ENCODE peak calls at places on chromosomes 2 and 18, in seven cellular contexts. One of them, this sample, is unnamed.

GRCh38 chr2:166335284-166335683 is 40.5 kb downstream of the SCN9A start:
- DNase-seq in nucleus accumbens: no peak
- DNase-seq in A549: no peak
- DNase-seq in GM20000: no peak
- DNase-seq in mammary epithelial cell: no peak
- DNase-seq in fibroblast of mammary gland: no peak
- DNase-seq in stimulated activated naive B cell treated with anti-CD40 and anti-IgM and Interleukin-4, amounts not matched to agents 10 μg/mL and 1 μg/mL and 100 μg/mL, for 72 hours: no peak
- DNase-seq in this sample: no peak

GRCh38 chr2:121740973-121741372 is 4.3 kb upstream of the NIFK start:
- DNase-seq in mammary epithelial cell: no peak
- DNase-seq in GM20000: no peak
- DNase-seq in stimulated activated naive B cell treated with anti-CD40 and anti-IgM and Interleukin-4, amounts not matched to agents 10 μg/mL and 1 μg/mL and 100 μg/mL, for 72 hours: no peak
- DNase-seq in nucleus accumbens: no peak
- DNase-seq in fibroblast of mammary gland: no peak
- DNase-seq in A549: no peak
- DNase-seq in this sample: no peak

GRCh38 chr2:128455710-128456050 is 137.0 kb upstream of the HS6ST1 start:
- DNase-seq in A549: no peak
- DNase-seq in fibroblast of mammary gland: no peak
- DNase-seq in stimulated activated naive B cell treated with anti-CD40 and anti-IgM and Interleukin-4, amounts not matched to agents 10 μg/mL and 1 μg/mL and 100 μg/mL, for 72 hours: no peak
- DNase-seq in GM20000: no peak
- DNase-seq in nucleus accumbens: no peak
- DNase-seq in mammary epithelial cell: no peak
- DNase-seq in this sample: no peak

GRCh38 chr18:69845588-69846506 is 101.8 kb downstream of the CD226 start:
- DNase-seq in mammary epithelial cell: no peak
- DNase-seq in nucleus accumbens: no peak
- DNase-seq in GM20000: no peak
- DNase-seq in A549: no peak
- DNase-seq in stimulated activated naive B cell treated with anti-CD40 and anti-IgM and Interleukin-4, amounts not matched to agents 10 μg/mL and 1 μg/mL and 100 μg/mL, for 72 hours: no peak
- DNase-seq in fibroblast of mammary gland: no peak
- DNase-seq in this sample: no peak

GRCh38 chr2:173831312-173832229 is 133.6 kb downstream of the SP3 start:
- DNase-seq in fibroblast of mammary gland: peak
- DNase-seq in nucleus accumbens: no peak
- DNase-seq in GM20000: no peak
- DNase-seq in A549: no peak
- DNase-seq in stimulated activated naive B cell treated with anti-CD40 and anti-IgM and Interleukin-4, amounts not matched to agents 10 μg/mL and 1 μg/mL and 100 μg/mL, for 72 hours: no peak
- DNase-seq in mammary epithelial cell: no peak
- DNase-seq in this sample: no peak

GRCh38 chr18:61402761-61403160 is 69.5 kb downstream of the CDH20 start:
- DNase-seq in mammary epithelial cell: no peak
- DNase-seq in A549: no peak
- DNase-seq in nucleus accumbens: no peak
- DNase-seq in stimulated activated naive B cell treated with anti-CD40 and anti-IgM and Interleukin-4, amounts not matched to agents 10 μg/mL and 1 μg/mL and 100 μg/mL, for 72 hours: no peak
- DNase-seq in fibroblast of mammary gland: no peak
- DNase-seq in GM20000: no peak
- DNase-seq in this sample: no peak

GRCh38 chr2:128664499-128664971 is 345.9 kb upstream of the HS6ST1 start:
- DNase-seq in nucleus accumbens: no peak
- DNase-seq in A549: no peak
- DNase-seq in fibroblast of mammary gland: no peak
- DNase-seq in mammary epithelial cell: no peak
- DNase-seq in stimulated activated naive B cell treated with anti-CD40 and anti-IgM and Interleukin-4, amounts not matched to agents 10 μg/mL and 1 μg/mL and 100 μg/mL, for 72 hours: no peak
- DNase-seq in GM20000: no peak
- DNase-seq in this sample: no peak

GRCh38 chr18:10032331-10032979 is 118.6 kb downstream of the VAPA start:
- DNase-seq in stimulated activated naive B cell treated with anti-CD40 and anti-IgM and Interleukin-4, amounts not matched to agents 10 μg/mL and 1 μg/mL and 100 μg/mL, for 72 hours: peak
- DNase-seq in A549: no peak
- DNase-seq in mammary epithelial cell: no peak
- DNase-seq in fibroblast of mammary gland: no peak
- DNase-seq in GM20000: peak
- DNase-seq in nucleus accumbens: no peak
- DNase-seq in this sample: peak

GRCh38 chr18:59419386-59419785 is 60.3 kb upstream of the LMAN1 start:
- DNase-seq in nucleus accumbens: no peak
- DNase-seq in stimulated activated naive B cell treated with anti-CD40 and anti-IgM and Interleukin-4, amounts not matched to agents 10 μg/mL and 1 μg/mL and 100 μg/mL, for 72 hours: no peak
- DNase-seq in GM20000: no peak
- DNase-seq in mammary epithelial cell: no peak
- DNase-seq in A549: no peak
- DNase-seq in fibroblast of mammary gland: peak
- DNase-seq in this sample: no peak

GRCh38 chr2:176638167-176639015 is 369.1 kb downstream of the MTX2 start:
- DNase-seq in A549: peak
- DNase-seq in stimulated activated naive B cell treated with anti-CD40 and anti-IgM and Interleukin-4, amounts not matched to agents 10 μg/mL and 1 μg/mL and 100 μg/mL, for 72 hours: peak
- DNase-seq in fibroblast of mammary gland: peak
- DNase-seq in nucleus accumbens: peak
- DNase-seq in GM20000: peak
- DNase-seq in mammary epithelial cell: peak
- DNase-seq in this sample: peak

GRCh38 chr2:234098675-234099195 is 48.2 kb downstream of the SPP2 start:
- DNase-seq in GM20000: no peak
- DNase-seq in stimulated activated naive B cell treated with anti-CD40 and anti-IgM and Interleukin-4, amounts not matched to agents 10 μg/mL and 1 μg/mL and 100 μg/mL, for 72 hours: peak
- DNase-seq in A549: no peak
- DNase-seq in nucleus accumbens: no peak
- DNase-seq in fibroblast of mammary gland: no peak
- DNase-seq in mammary epithelial cell: no peak
- DNase-seq in this sample: no peak

GRCh38 chr2:191631754-191632153 is 46.2 kb upstream of the NABP1 start:
- DNase-seq in A549: no peak
- DNase-seq in fibroblast of mammary gland: peak
- DNase-seq in nucleus accumbens: no peak
- DNase-seq in stimulated activated naive B cell treated with anti-CD40 and anti-IgM and Interleukin-4, amounts not matched to agents 10 μg/mL and 1 μg/mL and 100 μg/mL, for 72 hours: no peak
- DNase-seq in GM20000: no peak
- DNase-seq in mammary epithelial cell: peak
- DNase-seq in this sample: no peak

GRCh38 chr18:48364146-48364545 is 45.0 kb downstream of the ZBTB7C start:
- DNase-seq in GM20000: no peak
- DNase-seq in mammary epithelial cell: no peak
- DNase-seq in nucleus accumbens: no peak
- DNase-seq in A549: no peak
- DNase-seq in stimulated activated naive B cell treated with anti-CD40 and anti-IgM and Interleukin-4, amounts not matched to agents 10 μg/mL and 1 μg/mL and 100 μg/mL, for 72 hours: no peak
- DNase-seq in fibroblast of mammary gland: no peak
- DNase-seq in this sample: no peak

GRCh38 chr2:172471168-172471567 is 43.8 kb downstream of the ITGA6 start:
- DNase-seq in mammary epithelial cell: no peak
- DNase-seq in GM20000: no peak
- DNase-seq in stimulated activated naive B cell treated with anti-CD40 and anti-IgM and Interleukin-4, amounts not matched to agents 10 μg/mL and 1 μg/mL and 100 μg/mL, for 72 hours: no peak
- DNase-seq in nucleus accumbens: no peak
- DNase-seq in fibroblast of mammary gland: no peak
- DNase-seq in A549: no peak
- DNase-seq in this sample: no peak

GRCh38 chr2:126858991-126859390 is 39.7 kb upstream of the TEX51 start:
- DNase-seq in nucleus accumbens: no peak
- DNase-seq in GM20000: no peak
- DNase-seq in stimulated activated naive B cell treated with anti-CD40 and anti-IgM and Interleukin-4, amounts not matched to agents 10 μg/mL and 1 μg/mL and 100 μg/mL, for 72 hours: no peak
- DNase-seq in mammary epithelial cell: no peak
- DNase-seq in fibroblast of mammary gland: no peak
- DNase-seq in A549: no peak
- DNase-seq in this sample: no peak